ENCODE peak calls at places on chromosomes 2 and 18, in seven cellular contexts. S, R, U, H, D, L and C are unnamed samples.

GRCh38 chr2:62406573-62407043 is 99.4 kb downstream of the TMEM17 start:
- DNase-seq in S (no peak), R (no peak), U (no peak), H (no peak), D (no peak), L (no peak), C (no peak)

GRCh38 chr2:118557016-118557415 is 290.4 kb downstream of the EN1 start:
- DNase-seq in S (no peak), R (no peak), U (no peak), H (no peak), D (no peak), L (no peak), C (no peak)

GRCh38 chr18:74314759-74315463 is 728 bp upstream of the C18orf63 start:
- DNase-seq in S (no peak), R (no peak), U (no peak), H (no peak), D (no peak), L (no peak), C (no peak)

GRCh38 chr2:171436307-171436706 is 2.3 kb downstream of the DCAF17 start:
- DNase-seq in S (no peak), R (no peak), U (no peak), H (no peak), D (no peak), L (no peak), C (no peak)

GRCh38 chr2:211836409-211836808 is 702.2 kb downstream of the ERBB4 start:
- DNase-seq in S (no peak), R (no peak), U (no peak), H (no peak), D (no peak), L (no peak), C (no peak)

GRCh38 chr2:178796079-178796677 is 11.0 kb downstream of the TTN start:
- DNase-seq in S (peak; percentile 48), R (no peak), U (no peak), H (peak; percentile 45), D (no peak), L (no peak), C (no peak)

GRCh38 chr18:74457043-74457742 is at the start of gene DIPK1C:
- DNase-seq in S (peak; percentile 47), R (no peak), U (peak; percentile 69), H (no peak), D (no peak), L (no peak), C (no peak)

GRCh38 chr2:43333656-43334144 is 107.3 kb upstream of the ZFP36L2 start:
- DNase-seq in S (no peak), R (no peak), U (no peak), H (no peak), D (no peak), L (no peak), C (no peak)

GRCh38 chr2:70553334-70553583 is 367 bp downstream of the TGFA start:
- DNase-seq in S (peak; percentile 75), R (no peak), U (no peak), H (no peak), D (no peak), L (no peak), C (no peak)

GRCh38 chr2:237674731-237675276 is 47.4 kb downstream of the LRRFIP1 start:
- DNase-seq in S (peak; percentile 79), R (no peak), U (peak; percentile 54), H (no peak), D (no peak), L (peak; percentile 59), C (peak; percentile 57)

GRCh38 chr2:230908595-230909191 is 16.3 kb downstream of the GPR55 start:
- DNase-seq in S (no peak), R (no peak), U (no peak), H (no peak), D (no peak), L (no peak), C (no peak)

GRCh38 chr2:217902281-217903141 is 100.3 kb downstream of the TNS1 start:
- DNase-seq in S (no peak), R (no peak), U (no peak), H (no peak), D (no peak), L (no peak), C (peak; percentile 71)

GRCh38 chr2:223692227-223692947 is 90.2 kb upstream of the SCG2 start:
- DNase-seq in S (peak; percentile 83), R (no peak), U (peak; percentile 69), H (peak; percentile 41), D (peak; percentile 9), L (no peak), C (no peak)

GRCh38 chr2:45568935-45569334 is 42.1 kb downstream of the SRBD1 start:
- DNase-seq in S (no peak), R (no peak), U (no peak), H (no peak), D (no peak), L (no peak), C (no peak)

GRCh38 chr2:105766300-105766866 is 21.7 kb downstream of the NCK2 start:
- DNase-seq in S (no peak), R (no peak), U (no peak), H (no peak), D (no peak), L (no peak), C (no peak)

GRCh38 chr2:156320491-156320896 is 12.0 kb downstream of the NR4A2 start:
- DNase-seq in S (peak; percentile 75), R (no peak), U (peak; percentile 57), H (no peak), D (no peak), L (no peak), C (no peak)